ENCODE peak calls at places on chromosomes 7 and 10, in four cellular contexts. Q, M, P and R are unnamed samples.

GRCh38 chr10:91048380-91048779 is 127.5 kb upstream of the ANKRD1 start:
- DNase-seq in P (no peak), Q (no peak), M (no peak), R (no peak)

GRCh38 chr10:90635111-90635798 is 222.6 kb downstream of the HTR7 start:
- DNase-seq in M (no peak), Q (no peak), P (no peak), R (no peak)

GRCh38 chr10:43343126-43343525 is 28.3 kb upstream of the FXYD4 start:
- DNase-seq in P (no peak), Q (no peak), M (no peak), R (no peak)

GRCh38 chr10:33753389-33753788 is 418.9 kb upstream of the NRP1 start:
- DNase-seq in M (no peak), P (no peak), Q (no peak), R (no peak)

GRCh38 chr7:68629-69028 is 123.7 kb upstream of the FAM20C start:
- DNase-seq in P (peak; percentile 55), M (no peak), Q (no peak), R (no peak)

GRCh38 chr7:44063547-44063893 is 1.8 kb downstream of the PGAM2 start:
- DNase-seq in M (no peak), P (no peak), Q (no peak), R (no peak)

GRCh38 chr7:33806284-33807157 is 98.8 kb upstream of the BMPER start:
- DNase-seq in M (no peak), P (no peak), Q (no peak), R (no peak)

GRCh38 chr10:129881641-129882040 is 82.4 kb downstream of the EBF3 start:
- DNase-seq in P (no peak), Q (no peak), M (no peak), R (no peak)

GRCh38 chr10:31075434-31075833 is 43.8 kb upstream of the ZNF438 start:
- DNase-seq in P (peak; percentile 83), M (no peak), Q (no peak), R (no peak)

GRCh38 chr10:50637003-50637579 is 13.3 kb upstream of the SGMS1 start:
- DNase-seq in M (no peak), P (no peak), Q (no peak), R (no peak)

GRCh38 chr7:31938650-31939049 is 131.6 kb downstream of the PDE1C start:
- DNase-seq in P (no peak), Q (no peak), M (no peak), R (no peak)
- TF ChIP-seq CTCF in P (no peak), Q (peak; percentile 48), M (no peak), R (peak; percentile 37)

GRCh38 chr10:47111329-47111862 is 188.6 kb upstream of the GDF10 start:
- DNase-seq in Q (no peak), M (no peak), P (no peak), R (no peak)
- TF ChIP-seq CTCF in Q (no peak), M (no peak), P (no peak), R (no peak)

DNA sequence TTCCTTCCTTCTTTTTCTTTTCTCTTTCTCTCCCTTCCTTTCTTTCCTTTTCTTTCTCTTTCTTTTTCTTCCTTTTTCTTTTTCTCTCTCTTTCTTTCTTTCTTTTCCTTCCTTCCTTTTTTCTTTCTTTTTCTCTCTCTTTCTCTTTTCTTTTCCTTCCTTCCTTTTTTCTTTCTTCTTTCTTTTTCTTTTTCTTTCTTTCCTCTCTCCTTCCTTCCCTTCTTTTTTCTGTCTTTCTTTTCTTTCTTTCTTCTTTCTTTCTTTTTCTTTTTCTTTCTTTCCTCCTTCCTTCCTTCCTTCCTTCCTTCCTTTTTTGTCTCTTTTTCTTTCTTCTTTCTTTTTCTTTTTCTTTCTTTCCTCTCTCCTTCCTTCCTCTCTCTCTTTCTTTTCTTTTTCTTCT is 136.8 kb downstream of the PTN start:
- DNase-seq in P (no peak), M (no peak), Q (no peak), R (no peak)
- TF ChIP-seq CTCF in P (no peak), M (no peak), Q (no peak), R (no peak)

DNA sequence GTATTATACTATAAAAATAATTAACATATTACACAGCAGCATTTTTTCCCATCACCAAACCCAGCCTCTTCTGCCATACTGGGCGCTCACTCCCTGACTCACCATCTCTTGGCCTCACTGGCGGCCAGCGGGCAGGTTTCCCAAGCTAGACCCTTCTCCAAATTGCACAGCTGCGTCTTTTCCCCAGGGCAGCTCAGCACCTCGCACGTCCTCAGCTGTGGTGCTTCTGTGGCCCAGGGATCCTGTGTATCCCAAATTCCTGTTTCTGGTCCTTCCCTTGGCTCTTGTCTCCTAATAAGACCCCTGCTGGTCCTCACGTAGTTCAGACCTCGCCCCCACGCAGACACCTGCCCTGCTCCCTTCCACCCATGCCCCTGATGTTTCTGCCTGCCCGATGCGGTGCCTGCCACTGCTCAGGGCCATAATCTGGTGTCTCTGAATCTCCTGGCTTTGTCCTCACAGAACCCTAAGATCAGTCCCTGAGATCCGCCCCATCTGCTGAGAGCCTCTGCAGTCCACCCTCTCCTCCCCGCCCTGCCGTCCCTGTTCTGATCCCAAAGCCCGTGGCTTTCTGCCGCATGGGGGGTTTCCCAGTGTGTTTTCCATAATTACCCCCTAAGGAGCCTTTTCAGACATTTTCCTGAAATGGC is 290.1 kb downstream of the TCERG1L start:
- DNase-seq in P (no peak), Q (no peak), M (no peak), R (no peak)
- TF ChIP-seq CTCF in P (no peak), Q (no peak), M (no peak), R (no peak)

DNA sequence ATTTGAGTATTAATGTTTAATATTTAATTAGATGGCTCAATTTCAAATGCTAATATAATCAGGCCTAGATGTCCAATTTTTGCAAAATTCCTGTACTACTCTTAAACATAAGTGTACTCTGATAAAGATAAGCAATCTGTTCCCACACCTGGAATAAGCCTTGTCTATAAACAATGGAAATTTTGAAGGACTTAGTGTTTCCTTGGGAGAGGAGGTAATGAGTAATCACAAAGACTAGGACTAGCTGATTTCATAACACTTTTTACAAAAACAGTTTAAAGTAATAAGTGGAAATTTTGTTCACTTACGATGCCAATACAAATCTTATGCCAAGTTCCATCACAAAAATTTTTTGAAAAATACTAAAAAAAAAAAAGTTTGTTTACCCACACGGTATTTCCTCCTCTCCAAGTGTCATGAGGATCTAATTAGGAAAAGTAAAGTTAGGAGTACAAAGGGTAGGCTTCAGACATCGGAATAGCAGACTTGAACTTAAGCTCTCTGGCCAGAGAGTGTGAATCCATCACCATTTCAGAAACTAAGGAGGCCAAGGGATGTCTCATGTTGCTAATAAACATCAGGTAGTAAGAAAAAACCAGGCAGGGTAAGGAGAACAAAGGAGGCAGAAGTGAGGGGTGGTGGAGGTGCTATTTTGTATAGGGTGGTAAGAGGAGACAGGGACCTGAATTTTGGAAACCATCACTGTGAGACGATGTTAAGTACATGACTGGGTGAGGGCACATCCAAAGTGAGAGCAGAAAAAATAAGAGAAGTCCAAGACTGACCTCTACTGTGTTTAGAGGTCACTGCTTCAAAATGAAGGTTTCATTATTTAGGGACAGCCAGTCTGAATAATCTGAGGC is 61.3 kb downstream of the RAPGEF5 start:
- DNase-seq in M (no peak), P (no peak), Q (no peak), R (no peak)
- TF ChIP-seq CTCF in M (peak; percentile 22), P (peak; percentile 32), Q (peak; percentile 25), R (no peak)

GRCh38 chr10:4214912-4215311 is 429.9 kb upstream of the KLF6 start:
- DNase-seq in Q (no peak), P (no peak), M (no peak), R (no peak)
- TF ChIP-seq CTCF in Q (no peak), P (no peak), M (no peak), R (no peak)